ENCODE peak calls at places on chromosomes 7 and 10, in nine cellular contexts. One of them, this sample, is unnamed.

GRCh38 chr10:46301056-46301645 is 14.4 kb downstream of the ANTXRL start:
- DNase-seq in endothelial cell of umbilical vein: no peak
- DNase-seq in transverse colon: no peak
- DNase-seq in sigmoid colon: peak
- DNase-seq in stomach: no peak
- DNase-seq in HCT116: no peak
- DNase-seq in suprapubic skin: no peak
- DNase-seq in upper lobe of left lung: no peak
- DNase-seq in K562: no peak
- DNase-seq in this sample: no peak

GRCh38 chr10:94012834-94013830 is 19.4 kb downstream of the PLCE1 start:
- DNase-seq in endothelial cell of umbilical vein: no peak
- DNase-seq in transverse colon: no peak
- DNase-seq in sigmoid colon: no peak
- DNase-seq in stomach: no peak
- DNase-seq in HCT116: no peak
- DNase-seq in suprapubic skin: no peak
- DNase-seq in upper lobe of left lung: no peak
- DNase-seq in K562: no peak
- DNase-seq in this sample: no peak

GRCh38 chr7:101386558-101387199 is 24.0 kb downstream of the COL26A1 start:
- DNase-seq in endothelial cell of umbilical vein: no peak
- DNase-seq in transverse colon: no peak
- DNase-seq in sigmoid colon: no peak
- DNase-seq in stomach: no peak
- DNase-seq in HCT116: no peak
- DNase-seq in suprapubic skin: no peak
- DNase-seq in upper lobe of left lung: peak
- DNase-seq in K562: peak
- DNase-seq in this sample: peak

GRCh38 chr7:7103343-7104313 is 78.7 kb upstream of the C1GALT1 start:
- DNase-seq in endothelial cell of umbilical vein: peak
- DNase-seq in transverse colon: no peak
- DNase-seq in sigmoid colon: no peak
- DNase-seq in stomach: no peak
- DNase-seq in HCT116: peak
- DNase-seq in suprapubic skin: no peak
- DNase-seq in upper lobe of left lung: peak
- DNase-seq in K562: peak
- DNase-seq in this sample: peak

GRCh38 chr7:155339474-155339873 is 41.8 kb downstream of the INSIG1 start:
- DNase-seq in endothelial cell of umbilical vein: no peak
- DNase-seq in transverse colon: no peak
- DNase-seq in sigmoid colon: peak
- DNase-seq in stomach: no peak
- DNase-seq in HCT116: no peak
- DNase-seq in suprapubic skin: no peak
- DNase-seq in upper lobe of left lung: no peak
- DNase-seq in K562: no peak
- DNase-seq in this sample: no peak

GRCh38 chr10:117921421-117921820 is 125.3 kb downstream of the RAB11FIP2 start:
- DNase-seq in endothelial cell of umbilical vein: no peak
- DNase-seq in transverse colon: no peak
- DNase-seq in sigmoid colon: no peak
- DNase-seq in stomach: no peak
- DNase-seq in HCT116: no peak
- DNase-seq in suprapubic skin: no peak
- DNase-seq in upper lobe of left lung: no peak
- DNase-seq in K562: no peak
- DNase-seq in this sample: no peak

GRCh38 chr10:131491195-131491594 is 179.7 kb upstream of the TCERG1L start:
- DNase-seq in endothelial cell of umbilical vein: no peak
- DNase-seq in transverse colon: no peak
- DNase-seq in sigmoid colon: no peak
- DNase-seq in stomach: no peak
- DNase-seq in HCT116: no peak
- DNase-seq in suprapubic skin: no peak
- DNase-seq in upper lobe of left lung: no peak
- DNase-seq in K562: no peak
- DNase-seq in this sample: no peak

GRCh38 chr10:87505366-87506113 is 847 bp downstream of the MINPP1 start:
- DNase-seq in endothelial cell of umbilical vein: peak
- DNase-seq in transverse colon: peak
- DNase-seq in sigmoid colon: peak
- DNase-seq in stomach: peak
- DNase-seq in HCT116: peak
- DNase-seq in suprapubic skin: peak
- DNase-seq in upper lobe of left lung: peak
- DNase-seq in K562: peak
- DNase-seq in this sample: peak

DNA sequence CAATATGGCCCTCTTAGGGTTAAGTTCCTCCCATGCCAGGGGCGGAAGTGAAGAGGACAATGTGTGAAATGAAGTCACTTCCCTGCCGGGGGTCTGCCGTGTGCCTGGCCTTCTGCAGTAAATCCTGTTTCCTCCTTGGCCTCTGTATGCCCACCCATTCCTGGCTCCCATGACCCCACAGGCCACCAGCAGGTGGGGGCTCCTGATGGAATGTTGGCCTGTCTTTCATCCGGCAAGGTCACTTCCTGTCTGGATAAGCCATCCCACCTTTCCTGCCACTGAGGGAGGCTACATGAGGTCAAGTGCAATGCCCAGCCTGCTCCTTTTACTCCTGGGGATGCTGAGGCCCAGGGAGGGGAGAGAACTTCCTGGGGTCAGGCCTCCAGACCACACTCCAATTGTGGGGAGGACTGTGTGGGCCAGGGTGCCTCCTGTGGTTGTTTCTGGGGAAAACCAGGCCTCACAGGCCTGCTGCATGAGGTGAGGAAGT is 22.3 kb downstream of the PALD1 start:
- DNase-seq in endothelial cell of umbilical vein: peak
- DNase-seq in transverse colon: no peak
- DNase-seq in sigmoid colon: peak
- DNase-seq in stomach: no peak
- DNase-seq in HCT116: no peak
- DNase-seq in suprapubic skin: no peak
- DNase-seq in upper lobe of left lung: no peak
- DNase-seq in K562: no peak
- DNase-seq in this sample: no peak
- H3K4me3 ChIP-seq in endothelial cell of umbilical vein: no peak
- H3K4me3 ChIP-seq in transverse colon: no peak
- H3K4me3 ChIP-seq in sigmoid colon: no peak
- H3K4me3 ChIP-seq in stomach: no peak
- H3K4me3 ChIP-seq in HCT116: no peak
- H3K4me3 ChIP-seq in suprapubic skin: no peak
- H3K4me3 ChIP-seq in upper lobe of left lung: peak
- H3K4me3 ChIP-seq in K562: no peak
- H3K4me3 ChIP-seq in this sample: no peak

DNA sequence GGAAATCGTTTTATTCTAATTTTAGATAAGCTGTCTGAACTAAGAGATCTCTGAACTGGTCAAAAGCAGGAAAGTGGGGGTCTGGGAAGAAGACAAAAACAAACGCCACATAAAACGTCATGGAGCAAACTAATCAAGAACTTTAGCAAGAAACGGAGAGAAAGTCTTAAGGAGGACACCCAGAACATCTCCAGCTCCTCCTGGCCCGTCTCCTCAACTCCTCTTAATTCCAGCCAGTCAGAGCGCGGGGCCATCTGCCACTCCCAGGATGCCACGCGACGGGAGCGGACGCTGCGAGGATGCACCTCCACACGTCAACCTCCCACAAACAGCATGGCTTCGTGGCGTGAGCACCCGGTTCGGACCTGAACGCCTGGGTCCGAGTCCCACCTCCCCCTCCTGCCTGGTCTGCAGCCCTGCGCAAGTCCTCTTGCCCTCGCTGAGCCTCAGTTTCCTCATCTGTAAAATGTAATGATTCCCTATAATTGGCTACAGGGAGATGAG is 598 bp downstream of the MMS19 start:
- DNase-seq in endothelial cell of umbilical vein: peak
- DNase-seq in transverse colon: peak
- DNase-seq in sigmoid colon: peak
- DNase-seq in stomach: peak
- DNase-seq in HCT116: peak
- DNase-seq in suprapubic skin: peak
- DNase-seq in upper lobe of left lung: peak
- DNase-seq in K562: peak
- DNase-seq in this sample: peak
- TF ChIP-seq POLR2A in endothelial cell of umbilical vein: peak
- TF ChIP-seq POLR2A in transverse colon: no peak
- TF ChIP-seq POLR2A in sigmoid colon: peak
- TF ChIP-seq POLR2A in stomach: no peak
- TF ChIP-seq POLR2A in HCT116: peak
- TF ChIP-seq POLR2A in suprapubic skin: no peak
- TF ChIP-seq POLR2A in upper lobe of left lung: no peak
- TF ChIP-seq POLR2A in K562: no peak
- TF ChIP-seq POLR2A in this sample: no peak

GRCh38 chr10:14553434-14553833 is 221.3 kb downstream of the FAM107B start:
- DNase-seq in endothelial cell of umbilical vein: no peak
- DNase-seq in transverse colon: no peak
- DNase-seq in sigmoid colon: no peak
- DNase-seq in stomach: no peak
- DNase-seq in HCT116: no peak
- DNase-seq in suprapubic skin: no peak
- DNase-seq in upper lobe of left lung: no peak
- DNase-seq in K562: no peak
- DNase-seq in this sample: no peak

GRCh38 chr10:14555806-14556205 is 218.9 kb downstream of the FAM107B start:
- DNase-seq in endothelial cell of umbilical vein: no peak
- DNase-seq in transverse colon: no peak
- DNase-seq in sigmoid colon: no peak
- DNase-seq in stomach: no peak
- DNase-seq in HCT116: no peak
- DNase-seq in suprapubic skin: no peak
- DNase-seq in upper lobe of left lung: no peak
- DNase-seq in K562: no peak
- DNase-seq in this sample: no peak

GRCh38 chr10:14554843-14555205 is 219.9 kb downstream of the FAM107B start:
- DNase-seq in endothelial cell of umbilical vein: peak
- DNase-seq in transverse colon: no peak
- DNase-seq in sigmoid colon: no peak
- DNase-seq in stomach: no peak
- DNase-seq in HCT116: no peak
- DNase-seq in suprapubic skin: no peak
- DNase-seq in upper lobe of left lung: no peak
- DNase-seq in K562: no peak
- DNase-seq in this sample: no peak

GRCh38 chr10:14556285-14556956 is 218.3 kb downstream of the FAM107B start:
- DNase-seq in endothelial cell of umbilical vein: peak
- DNase-seq in transverse colon: peak
- DNase-seq in sigmoid colon: no peak
- DNase-seq in stomach: no peak
- DNase-seq in HCT116: no peak
- DNase-seq in suprapubic skin: no peak
- DNase-seq in upper lobe of left lung: no peak
- DNase-seq in K562: peak
- DNase-seq in this sample: no peak

DNA sequence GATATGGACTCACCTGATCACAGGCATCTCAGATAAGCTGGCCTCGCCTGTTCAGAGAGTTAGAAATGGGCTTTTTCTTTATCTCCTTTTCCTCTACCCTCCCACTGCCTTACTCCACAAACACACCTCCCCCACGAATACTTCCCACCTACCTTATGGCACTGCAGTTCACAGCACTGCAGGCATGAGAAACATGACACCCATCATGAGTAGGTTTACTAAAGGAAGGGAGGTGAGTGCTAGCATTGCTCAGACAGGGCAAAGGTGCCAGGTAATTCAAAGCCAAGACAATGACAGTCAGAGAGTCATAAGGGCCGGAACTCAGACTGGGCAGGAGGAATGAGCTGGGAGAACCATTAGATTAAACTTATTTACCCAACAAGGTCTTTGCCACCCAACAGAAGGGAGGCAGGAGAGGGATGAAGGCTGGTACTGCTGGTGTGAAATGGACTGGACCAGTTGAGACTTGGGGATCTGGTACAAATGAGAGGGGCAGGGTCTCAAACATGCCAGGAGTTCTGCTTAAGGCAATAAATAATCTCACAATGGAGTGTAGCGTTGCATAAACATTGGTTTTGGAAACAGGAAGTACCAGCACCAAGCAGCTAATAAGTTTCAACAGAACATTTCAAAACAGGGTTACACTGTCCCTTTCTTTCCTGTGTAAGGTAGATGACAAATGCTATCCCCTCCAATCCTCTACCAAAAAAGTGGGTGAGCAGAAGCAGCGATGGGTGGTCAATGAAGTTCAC is 220.4 kb downstream of the FAM107B start:
- DNase-seq in endothelial cell of umbilical vein: peak
- DNase-seq in transverse colon: peak
- DNase-seq in sigmoid colon: no peak
- DNase-seq in stomach: peak
- DNase-seq in HCT116: peak
- DNase-seq in suprapubic skin: no peak
- DNase-seq in upper lobe of left lung: no peak
- DNase-seq in K562: no peak
- DNase-seq in this sample: no peak
- TF ChIP-seq POLR2AphosphoS5 in endothelial cell of umbilical vein: no peak
- TF ChIP-seq POLR2AphosphoS5 in transverse colon: peak
- TF ChIP-seq POLR2AphosphoS5 in sigmoid colon: peak
- TF ChIP-seq POLR2AphosphoS5 in stomach: peak
- TF ChIP-seq POLR2AphosphoS5 in HCT116: no peak
- TF ChIP-seq POLR2AphosphoS5 in suprapubic skin: no peak
- TF ChIP-seq POLR2AphosphoS5 in upper lobe of left lung: no peak
- TF ChIP-seq POLR2AphosphoS5 in K562: no peak
- TF ChIP-seq POLR2AphosphoS5 in this sample: peak

GRCh38 chr7:150972094-150972493 is 6.0 kb downstream of the KCNH2 start:
- DNase-seq in endothelial cell of umbilical vein: no peak
- DNase-seq in transverse colon: peak
- DNase-seq in sigmoid colon: peak
- DNase-seq in stomach: no peak
- DNase-seq in HCT116: no peak
- DNase-seq in suprapubic skin: no peak
- DNase-seq in upper lobe of left lung: peak
- DNase-seq in K562: no peak
- DNase-seq in this sample: no peak

GRCh38 chr7:150974468-150975391 is 3.4 kb downstream of the KCNH2 start:
- DNase-seq in endothelial cell of umbilical vein: peak
- DNase-seq in transverse colon: peak
- DNase-seq in sigmoid colon: peak
- DNase-seq in stomach: peak
- DNase-seq in HCT116: peak
- DNase-seq in suprapubic skin: no peak
- DNase-seq in upper lobe of left lung: peak
- DNase-seq in K562: peak
- DNase-seq in this sample: no peak

GRCh38 chr7:150972746-150973145 is 5.4 kb downstream of the KCNH2 start:
- DNase-seq in endothelial cell of umbilical vein: no peak
- DNase-seq in transverse colon: no peak
- DNase-seq in sigmoid colon: no peak
- DNase-seq in stomach: no peak
- DNase-seq in HCT116: no peak
- DNase-seq in suprapubic skin: no peak
- DNase-seq in upper lobe of left lung: no peak
- DNase-seq in K562: no peak
- DNase-seq in this sample: no peak

GRCh38 chr7:150975536-150976285 is 2.4 kb downstream of the KCNH2 start:
- DNase-seq in endothelial cell of umbilical vein: no peak
- DNase-seq in transverse colon: no peak
- DNase-seq in sigmoid colon: peak
- DNase-seq in stomach: no peak
- DNase-seq in HCT116: no peak
- DNase-seq in suprapubic skin: no peak
- DNase-seq in upper lobe of left lung: no peak
- DNase-seq in K562: peak
- DNase-seq in this sample: no peak

DNA sequence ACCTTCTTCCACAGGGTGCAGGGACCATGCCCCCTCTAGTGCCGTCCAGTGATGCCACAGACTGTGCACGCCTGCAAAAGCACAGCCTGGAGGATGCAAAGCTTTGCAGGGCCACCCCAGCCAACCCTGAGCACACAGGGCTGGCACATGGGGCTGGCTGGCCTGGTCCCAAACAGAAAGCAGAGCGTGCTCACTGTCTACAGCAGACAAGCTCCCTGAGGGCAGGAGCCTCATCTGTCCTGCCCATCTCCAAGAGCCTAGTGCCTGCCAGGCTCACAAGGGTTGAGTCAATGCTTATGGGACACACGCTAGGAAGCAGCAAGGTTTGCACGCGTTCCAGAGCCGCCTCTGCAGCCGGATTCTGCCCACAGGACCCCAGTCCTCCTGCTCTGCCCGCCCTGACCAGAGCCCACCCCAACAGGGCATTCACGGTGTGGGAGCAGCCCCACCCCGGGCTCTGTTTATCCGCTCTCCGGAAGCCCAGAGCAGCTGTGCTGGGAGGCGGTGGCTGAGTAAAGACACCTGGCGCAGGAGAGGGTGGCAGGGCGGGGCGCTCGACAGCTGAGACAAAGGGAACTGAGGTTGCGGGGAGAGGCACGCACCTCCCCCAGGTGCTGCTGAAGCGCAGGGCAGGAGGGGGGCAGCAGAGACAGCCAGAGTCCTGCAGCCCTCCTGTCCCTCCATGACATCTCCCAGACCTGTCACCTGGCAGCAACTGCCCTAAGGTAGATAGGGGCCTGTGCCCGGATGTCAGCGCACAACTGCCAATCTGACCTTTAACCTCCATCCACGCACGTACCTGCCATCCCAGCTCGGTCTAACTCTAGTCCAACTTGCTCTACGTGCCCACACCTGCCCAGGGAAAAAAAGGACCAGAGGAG is 4.3 kb downstream of the KCNH2 start:
- DNase-seq in endothelial cell of umbilical vein: no peak
- DNase-seq in transverse colon: peak
- DNase-seq in sigmoid colon: no peak
- DNase-seq in stomach: no peak
- DNase-seq in HCT116: no peak
- DNase-seq in suprapubic skin: no peak
- DNase-seq in upper lobe of left lung: peak
- DNase-seq in K562: no peak
- DNase-seq in this sample: no peak
- H3K4me3 ChIP-seq in endothelial cell of umbilical vein: no peak
- H3K4me3 ChIP-seq in transverse colon: no peak
- H3K4me3 ChIP-seq in sigmoid colon: no peak
- H3K4me3 ChIP-seq in stomach: peak
- H3K4me3 ChIP-seq in HCT116: peak
- H3K4me3 ChIP-seq in suprapubic skin: peak
- H3K4me3 ChIP-seq in upper lobe of left lung: peak
- H3K4me3 ChIP-seq in K562: peak
- H3K4me3 ChIP-seq in this sample: peak